ENCODE peak calls at places on chromosomes 16 and 17, in seven cellular contexts. V is lower lobe of right lung, Z is pancreas, F is RWPE2, N is DND-41, K is right cardiac atrium, X is aorta. G is an unnamed sample.
A peak's percentile ranks its signal among the peaks of the same experiment; 100 is the strongest.

GRCh38 chr16:12235110-12235509 is 258.6 kb downstream of the SNX29 start:
- ATAC-seq in V (no peak), Z (no peak), F (no peak), N (no peak), K (no peak), X (no peak), G (no peak)

GRCh38 chr16:2710711-2711231 is 9.3 kb downstream of the PRSS27 start:
- ATAC-seq in V (no peak), Z (no peak), F (peak; percentile 4), N (no peak), K (peak; percentile 4), X (no peak), G (no peak)

GRCh38 chr17:33967608-33968349 is 287.3 kb upstream of the CCL2 start:
- ATAC-seq in V (no peak), Z (no peak), F (no peak), N (peak; percentile 71), K (no peak), X (no peak), G (no peak)

GRCh38 chr17:55072910-55073309 is 104.3 kb downstream of the STXBP4 start:
- ATAC-seq in V (no peak), Z (no peak), F (no peak), N (no peak), K (no peak), X (no peak), G (no peak)

GRCh38 chr17:1413281-1413791 is 13.3 kb upstream of the YWHAE start:
- ATAC-seq in V (peak; percentile 85), Z (peak; percentile 90), F (peak; percentile 70), N (no peak), K (peak; percentile 96), X (peak; percentile 86), G (peak; percentile 41)

GRCh38 chr17:57603978-57604377 is 141.1 kb downstream of the CCDC182 start:
- ATAC-seq in V (peak; percentile 64), Z (peak; percentile 21), F (no peak), N (peak; percentile 39), K (no peak), X (no peak), G (no peak)

GRCh38 chr17:76251478-76252039 is 11.3 kb upstream of the RNF157 start:
- ATAC-seq in V (no peak), Z (no peak), F (no peak), N (peak; percentile 1), K (no peak), X (no peak), G (no peak)

GRCh38 chr17:75325348-75325747 is 36.1 kb upstream of the SLC25A19 start:
- ATAC-seq in V (no peak), Z (no peak), F (no peak), N (no peak), K (no peak), X (no peak), G (no peak)

GRCh38 chr17:75250009-75250471 is 11.4 kb downstream of the GGA3 start:
- ATAC-seq in V (peak; percentile 60), Z (peak; percentile 43), F (peak; percentile 73), N (no peak), K (peak; percentile 78), X (peak; percentile 57), G (peak; percentile 74)

GRCh38 chr16:70267516-70267915 is 15.8 kb upstream of the EXOSC6 start:
- ATAC-seq in V (no peak), Z (peak; percentile 67), F (peak; percentile 50), N (peak; percentile 66), K (no peak), X (no peak), G (no peak)

GRCh38 chr17:49061524-49061943 is 64.3 kb downstream of the IGF2BP1 start:
- ATAC-seq in V (no peak), Z (no peak), F (no peak), N (no peak), K (no peak), X (no peak), G (no peak)

GRCh38 chr16:52099382-52099781 is 447.6 kb downstream of the TOX3 start:
- ATAC-seq in V (no peak), Z (peak; percentile 51), F (no peak), N (no peak), K (no peak), X (no peak), G (no peak)

GRCh38 chr16:52103791-52104190 is 443.2 kb downstream of the TOX3 start:
- ATAC-seq in V (no peak), Z (no peak), F (no peak), N (no peak), K (no peak), X (no peak), G (no peak)
- H3K4me3 ChIP-seq in V (no peak overlapping the region), Z (no peak overlapping the region), F (no peak overlapping the region), N (no peak overlapping the region), K (no peak overlapping the region), X (no peak overlapping the region), G (no peak overlapping the region)

GRCh38 chr16:73064227-73064995 is 16.5 kb upstream of the ZFHX3 start:
- ATAC-seq in V (no peak), Z (no peak), F (no peak), N (peak; percentile 70), K (peak; percentile 41), X (no peak), G (peak; percentile 16)

GRCh38 chr16:73063284-73063733 is 15.4 kb upstream of the ZFHX3 start:
- ATAC-seq in V (no peak), Z (no peak), F (no peak), N (no peak), K (no peak), X (no peak), G (no peak)

GRCh38 chr16:73060948-73061495 is 13.1 kb upstream of the ZFHX3 start:
- ATAC-seq in V (no peak), Z (no peak), F (no peak), N (no peak), K (no peak), X (no peak), G (no peak)

GRCh38 chr16:73063854-73064226 is 15.9 kb upstream of the ZFHX3 start:
- ATAC-seq in V (no peak), Z (no peak), F (no peak), N (no peak), K (no peak), X (no peak), G (no peak)

DNA sequence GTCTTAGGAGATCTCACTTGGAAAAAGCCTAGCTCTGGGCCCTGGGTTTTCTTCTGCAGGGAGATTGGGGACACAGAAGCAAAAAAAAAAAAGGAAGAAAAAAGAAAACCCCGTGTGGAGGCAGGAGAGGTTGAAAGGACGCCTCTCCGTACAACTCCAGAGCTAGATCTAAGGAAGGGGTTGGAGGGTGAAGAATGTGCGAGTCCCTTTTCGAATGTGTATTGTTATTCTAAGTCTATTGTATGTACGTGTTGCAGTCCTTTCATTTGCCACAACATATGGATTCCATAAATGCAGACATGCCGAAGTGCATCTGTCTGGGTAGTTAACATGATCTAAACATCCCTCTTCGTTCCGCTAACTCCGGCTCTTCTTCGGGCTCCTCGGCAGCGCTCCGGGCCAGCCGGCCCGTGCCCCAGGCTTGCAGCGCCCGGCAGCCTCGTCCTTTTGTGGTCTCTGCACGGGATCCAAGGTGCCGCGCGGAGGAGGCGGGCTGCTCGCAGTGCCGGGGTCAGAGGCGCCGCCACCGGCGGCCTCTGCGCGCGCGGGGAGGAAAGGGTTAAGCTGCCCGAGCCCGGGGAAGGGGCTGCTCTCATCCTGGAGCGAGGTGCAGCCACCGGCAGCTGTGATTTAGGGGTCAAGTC is 14.8 kb upstream of the ZFHX3 start:
- ATAC-seq in V (no peak), Z (no peak), F (no peak), N (no peak), K (no peak), X (no peak), G (no peak)
- H3K4me3 ChIP-seq in V (peak overlapping the region; percentile 42), Z (no peak overlapping the region), F (no peak overlapping the region), N (no peak overlapping the region), K (peak overlapping the region; percentile 31), X (peak overlapping the region; percentile 21), G (no peak overlapping the region)

GRCh38 chr17:40218006-40218739 is 931 bp upstream of the WIPF2 start:
- ATAC-seq in V (no peak), Z (no peak), F (no peak), N (no peak), K (no peak), X (no peak), G (no peak)
- H3K4me3 ChIP-seq in V (peak overlapping the region; percentile 75), Z (no peak overlapping the region), F (no peak overlapping the region), N (peak overlapping the region; percentile 69), K (peak overlapping the region; percentile 97), X (no peak overlapping the region), G (peak overlapping the region; percentile 47)

GRCh38 chr17:77466140-77466539 is 325.4 kb downstream of the SEC14L1 start:
- ATAC-seq in V (peak; percentile 4), Z (no peak), F (no peak), N (no peak), K (peak; percentile 27), X (no peak), G (no peak)

GRCh38 chr17:77465358-77466041 is 324.7 kb downstream of the SEC14L1 start:
- ATAC-seq in V (peak; percentile 84), Z (peak; percentile 57), F (peak; percentile 80), N (peak; percentile 93), K (peak; percentile 88), X (peak; percentile 35), G (peak; percentile 67)

GRCh38 chr17:77467513-77467912 is 326.7 kb downstream of the SEC14L1 start:
- ATAC-seq in V (no peak), Z (no peak), F (no peak), N (no peak), K (no peak), X (no peak), G (no peak)

GRCh38 chr17:77464988-77465357 is 324.2 kb downstream of the SEC14L1 start:
- ATAC-seq in V (no peak), Z (no peak), F (no peak), N (no peak), K (no peak), X (no peak), G (no peak)

DNA sequence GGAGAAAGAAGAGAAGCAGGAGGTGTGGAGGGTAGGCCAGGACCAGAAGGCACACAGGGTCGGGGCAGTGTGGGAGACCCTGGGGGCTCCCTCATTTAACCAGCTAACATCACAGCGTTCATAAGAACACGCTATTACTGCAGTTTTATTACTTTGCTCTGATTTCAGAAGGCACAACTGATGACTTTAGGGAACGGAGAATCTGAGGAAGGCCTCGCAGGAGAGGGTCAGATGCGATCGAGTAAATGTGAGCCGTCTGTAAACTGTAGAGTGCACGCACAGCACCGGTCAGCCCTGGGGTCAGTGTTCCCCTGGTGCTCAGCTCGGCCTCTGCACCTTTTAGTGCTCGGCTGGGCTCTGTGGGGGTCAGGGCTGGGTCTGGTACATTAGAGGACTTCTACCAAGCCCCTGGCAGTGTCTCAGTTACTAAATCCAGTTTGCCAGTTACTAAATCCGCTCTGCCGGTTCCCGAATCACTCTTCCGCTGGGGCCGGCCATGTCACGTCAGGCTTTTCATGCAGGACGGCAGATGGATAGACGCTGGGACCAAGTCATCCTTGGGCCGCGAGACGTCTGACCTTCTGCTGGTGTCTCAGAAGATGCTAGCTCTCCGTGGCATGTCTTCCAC is 325.9 kb downstream of the SEC14L1 start:
- ATAC-seq in V (no peak), Z (no peak), F (no peak), N (no peak), K (no peak), X (no peak), G (no peak)
- H3K4me3 ChIP-seq in V (no peak overlapping the region), Z (no peak overlapping the region), F (no peak overlapping the region), N (peak overlapping the region; percentile 37), K (no peak overlapping the region), X (no peak overlapping the region), G (no peak overlapping the region)

G was measured in gastroesophageal sphincter.